ENCODE peak calls at places on chromosome 19, in ten cellular contexts. P, D, S, H, V, R, U, G, C and E are unnamed samples.

GRCh38 chr19:57103573-57104277 is 16.1 kb upstream of the USP29 start:
- DNase-seq in P (peak; percentile 37), D (peak; percentile 47), S (peak; percentile 2), H (peak; percentile 21), V (peak; percentile 19), R (peak; percentile 62), U (peak; percentile 71), G (peak; percentile 79), C (peak; percentile 70), E (peak; percentile 74)

GRCh38 chr19:31260171-31260933 is 88.9 kb downstream of the TSHZ3 start:
- DNase-seq in P (no peak), D (no peak), S (no peak), H (no peak), V (no peak), R (no peak), U (no peak), G (peak; percentile 2), C (no peak), E (no peak)

GRCh38 chr19:47419037-47419783 is at the start of gene MEIS3:
- DNase-seq in P (no peak), D (no peak), S (no peak), H (no peak), V (peak; percentile 34), R (no peak), U (peak; percentile 84), G (peak; percentile 81), C (peak; percentile 83), E (no peak)

GRCh38 chr19:12495002-12495802 is 10.6 kb upstream of the ZNF709 start:
- DNase-seq in P (peak; percentile 84), D (peak; percentile 79), S (peak; percentile 88), H (peak; percentile 96), V (peak; percentile 96), R (peak; percentile 96), U (peak; percentile 93), G (peak; percentile 93), C (peak; percentile 99), E (peak; percentile 78)

GRCh38 chr19:17610384-17610783 is 54.9 kb downstream of the COLGALT1 start:
- DNase-seq in P (no peak), D (peak; percentile 14), S (no peak), H (no peak), V (no peak), R (peak; percentile 81), U (peak; percentile 72), G (peak; percentile 55), C (peak; percentile 61), E (peak; percentile 44)

GRCh38 chr19:47100290-47100689 is 13.3 kb downstream of the ZC3H4 start:
- DNase-seq in P (no peak), D (no peak), S (no peak), H (no peak), V (peak; percentile 49), R (no peak), U (no peak), G (no peak), C (peak; percentile 61), E (no peak)

GRCh38 chr19:34386645-34387445 is 17.4 kb upstream of the PDCD2L start:
- DNase-seq in P (no peak), D (no peak), S (no peak), H (no peak), V (no peak), R (no peak), U (no peak), G (no peak), C (no peak), E (no peak)

GRCh38 chr19:11457115-11457514 is 21.7 kb downstream of the PRKCSH start:
- DNase-seq in P (no peak), D (no peak), S (no peak), H (no peak), V (no peak), R (no peak), U (peak; percentile 78), G (peak; percentile 45), C (no peak), E (no peak)

GRCh38 chr19:55621673-55622231 is 2.6 kb downstream of the ZNF784 start:
- DNase-seq in P (no peak), D (no peak), S (no peak), H (no peak), V (no peak), R (no peak), U (peak; percentile 55), G (no peak), C (no peak), E (no peak)

GRCh38 chr19:17448190-17448967 is at the start of gene TMEM221:
- DNase-seq in P (peak; percentile 16), D (no peak), S (no peak), H (peak; percentile 42), V (peak; percentile 69), R (peak; percentile 18), U (peak; percentile 95), G (peak; percentile 86), C (peak; percentile 66), E (peak; percentile 41)

GRCh38 chr19:36488118-36488815 is 1.1 kb downstream of the ZNF566 start:
- DNase-seq in P (peak; percentile 45), D (peak; percentile 53), S (no peak), H (no peak), V (no peak), R (peak; percentile 26), U (no peak), G (no peak), C (no peak), E (peak; percentile 5)

DNA sequence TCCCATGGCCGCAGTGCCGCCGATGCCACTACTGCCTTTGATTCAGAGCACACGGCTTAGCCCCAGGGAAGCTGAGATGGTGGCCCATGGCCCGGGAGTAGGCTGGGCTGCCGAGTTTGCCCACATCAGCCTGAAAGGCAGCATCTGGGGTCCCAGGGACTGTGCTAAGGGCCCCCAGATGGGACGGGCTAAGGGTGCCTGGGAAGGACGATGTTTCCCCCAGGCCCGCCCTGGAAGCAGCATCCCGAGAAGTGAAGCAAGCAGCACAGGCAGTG is 22.5 kb downstream of the MAP2K2 start:
- DNase-seq in P (no peak), D (no peak), S (no peak), H (no peak), V (no peak), R (no peak), U (no peak), G (no peak), C (no peak), E (no peak)
- H3K4me3 ChIP-seq in P (no peak overlapping the region), D (no peak overlapping the region), S (no peak overlapping the region), H (no peak overlapping the region), V (no peak overlapping the region), R (no peak overlapping the region), U (no peak overlapping the region), G (no peak overlapping the region), C (no peak overlapping the region), E (no peak overlapping the region)

GRCh38 chr19:38253788-38254187 is 2.4 kb downstream of the PPP1R14A start:
- DNase-seq in P (no peak), D (no peak), S (no peak), H (no peak), V (no peak), R (no peak), U (no peak), G (no peak), C (no peak), E (no peak)

GRCh38 chr19:38252385-38252784 is 3.8 kb downstream of the PPP1R14A start:
- DNase-seq in P (no peak), D (no peak), S (no peak), H (no peak), V (no peak), R (no peak), U (no peak), G (no peak), C (no peak), E (no peak)

GRCh38 chr19:38251564-38252051 is 4.6 kb downstream of the PPP1R14A start:
- DNase-seq in P (no peak), D (no peak), S (no peak), H (no peak), V (no peak), R (no peak), U (peak; percentile 54), G (no peak), C (peak; percentile 57), E (no peak)

GRCh38 chr19:38252935-38253691 is 3.1 kb downstream of the PPP1R14A start:
- DNase-seq in P (no peak), D (no peak), S (peak; percentile 55), H (no peak), V (no peak), R (no peak), U (peak; percentile 70), G (peak; percentile 62), C (no peak), E (no peak)

DNA sequence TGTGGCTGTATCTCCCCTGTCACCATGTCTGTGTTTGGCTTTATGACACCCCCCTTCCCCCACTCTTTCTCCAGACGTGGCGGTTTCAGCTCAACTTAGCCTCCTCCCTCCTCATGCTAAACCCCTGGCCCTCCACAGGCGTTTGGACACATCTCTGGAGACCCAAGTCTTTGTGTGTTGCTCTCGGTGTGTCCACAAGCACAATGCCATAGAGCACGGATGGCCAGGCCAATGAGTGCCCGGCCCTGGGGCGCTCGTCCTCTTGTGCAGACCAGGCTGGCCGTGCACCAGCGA is 468 bp downstream of the PPP1R14A start:
- DNase-seq in P (peak; percentile 6), D (no peak), S (no peak), H (no peak), V (no peak), R (no peak), U (no peak), G (peak; percentile 50), C (peak; percentile 28), E (no peak)
- H3K4me3 ChIP-seq in P (peak overlapping the region; percentile 16), D (no peak overlapping the region), S (peak overlapping the region; percentile 90), H (peak overlapping the region; percentile 29), V (peak overlapping the region; percentile 49), R (no peak overlapping the region), U (peak overlapping the region; percentile 62), G (no peak overlapping the region), C (no peak overlapping the region), E (no peak overlapping the region)

GRCh38 chr19:50500060-50500752 is 10.8 kb downstream of the JOSD2 start:
- DNase-seq in P (no peak), D (no peak), S (no peak), H (no peak), V (peak; percentile 75), R (no peak), U (peak; percentile 88), G (peak; percentile 84), C (peak; percentile 61), E (peak; percentile 38)

GRCh38 chr19:50501568-50502475 is 9.2 kb downstream of the JOSD2 start:
- DNase-seq in P (no peak), D (no peak), S (no peak), H (no peak), V (no peak), R (no peak), U (no peak), G (no peak), C (no peak), E (no peak)

GRCh38 chr19:50501186-50501567 is 9.8 kb downstream of the JOSD2 start:
- DNase-seq in P (no peak), D (no peak), S (no peak), H (no peak), V (peak; percentile 56), R (no peak), U (no peak), G (no peak), C (no peak), E (no peak)

GRCh38 chr19:50498219-50499056 is 12.6 kb downstream of the JOSD2 start:
- DNase-seq in P (no peak), D (no peak), S (no peak), H (no peak), V (no peak), R (no peak), U (no peak), G (no peak), C (no peak), E (no peak)

GRCh38 chr19:50500753-50501151 is 10.2 kb downstream of the JOSD2 start:
- DNase-seq in P (no peak), D (no peak), S (no peak), H (no peak), V (no peak), R (no peak), U (no peak), G (no peak), C (no peak), E (no peak)
- H3K4me3 ChIP-seq in P (no peak overlapping the region), D (no peak overlapping the region), S (no peak overlapping the region), H (no peak overlapping the region), V (no peak overlapping the region), R (no peak overlapping the region), U (no peak overlapping the region), G (no peak overlapping the region), C (no peak overlapping the region), E (no peak overlapping the region)

GRCh38 chr19:2721570-2722540 is 683 bp upstream of the DIRAS1 start:
- DNase-seq in P (no peak), D (no peak), S (no peak), H (no peak), V (no peak), R (no peak), U (peak; percentile 88), G (peak; percentile 67), C (no peak), E (no peak)
- H3K4me3 ChIP-seq in P (peak overlapping the region; percentile 28), D (peak overlapping the region; percentile 47), S (peak overlapping the region; percentile 56), H (peak overlapping the region; percentile 14), V (peak overlapping the region; percentile 40), R (no peak overlapping the region), U (peak overlapping the region; percentile 52), G (peak overlapping the region; percentile 69), C (no peak overlapping the region), E (no peak overlapping the region)